ENCODE peak calls at places on chromosomes 4 and X, in six cellular contexts. J is choroid plexus epithelial cell, C is NCI-H1092 treated with DMSO at 0.1 percent for 48 hours, L is GM12878, B is sciatic nerve, Q is IMR-90. M is an unnamed sample.

GRCh38 chr4:54840992-54841768 is 183.4 kb downstream of the KIT start:
- DNase-seq in J (peak), C (no peak), L (no peak), B (no peak), Q (peak), M (no peak)

GRCh38 chr4:88953400-88953799 is 103.6 kb downstream of the FAM13A start:
- DNase-seq in J (peak), C (no peak), L (peak), B (no peak), Q (no peak), M (no peak)

GRCh38 chrX:153706799-153707198 is 17.4 kb downstream of the BCAP31 start:
- DNase-seq in J (no peak), C (no peak), L (no peak), B (no peak), Q (no peak), M (no peak)

GRCh38 chrX:47217121-47217851 is 1.2 kb upstream of the CDK16 start:
- DNase-seq in J (peak), C (peak), L (no peak), B (no peak), Q (peak), M (no peak)

GRCh38 chr4:25559508-25559907 is 96.1 kb upstream of the SLC34A2 start:
- DNase-seq in J (no peak), C (no peak), L (no peak), B (no peak), Q (no peak), M (no peak)

GRCh38 chr4:169823685-169824084 is 65.9 kb upstream of the HPF1 start:
- DNase-seq in J (peak), C (no peak), L (no peak), B (no peak), Q (peak), M (no peak)

GRCh38 chr4:3305610-3306371 is 13.0 kb downstream of the RGS12 start:
- DNase-seq in J (no peak), C (no peak), L (no peak), B (peak), Q (peak), M (no peak)

GRCh38 chr4:25667931-25668557 is 12.4 kb downstream of the SLC34A2 start:
- DNase-seq in J (peak), C (no peak), L (no peak), B (no peak), Q (no peak), M (no peak)

GRCh38 chr4:159723341-159724048 is 620.6 kb downstream of the RAPGEF2 start:
- DNase-seq in J (peak), C (no peak), L (no peak), B (no peak), Q (no peak), M (no peak)

GRCh38 chrX:10041383-10041782 is 74.2 kb downstream of the CLDN34 start:
- DNase-seq in J (peak), C (no peak), L (no peak), B (peak), Q (peak), M (no peak)

GRCh38 chr4:61994036-61994435 is 793.9 kb downstream of the ADGRL3 start:
- DNase-seq in J (peak), C (no peak), L (no peak), B (no peak), Q (peak), M (no peak)

GRCh38 chr4:115361781-115362180 is 248.4 kb upstream of the NDST4 start:
- DNase-seq in J (peak), C (no peak), L (no peak), B (no peak), Q (no peak), M (no peak)

GRCh38 chr4:81472249-81473085 is 760 bp upstream of the RASGEF1B start:
- DNase-seq in J (peak), C (no peak), L (peak), B (no peak), Q (no peak), M (no peak)

GRCh38 chr4:155566241-155566823 is 100.3 kb upstream of the GUCY1A1 start:
- DNase-seq in J (no peak), C (no peak), L (no peak), B (no peak), Q (peak), M (no peak)

GRCh38 chr4:71882113-71882512 is 98.2 kb upstream of the GC start:
- DNase-seq in J (no peak), C (no peak), L (no peak), B (no peak), Q (no peak), M (no peak)

GRCh38 chrX:40087574-40088298 is 10.0 kb downstream of the BCOR start:
- DNase-seq in J (no peak), C (no peak), L (no peak), B (no peak), Q (peak), M (no peak)

GRCh38 chr4:3711183-3712111 is 54.7 kb upstream of the ADRA2C start:
- DNase-seq in J (no peak), C (no peak), L (no peak), B (no peak), Q (no peak), M (no peak)

GRCh38 chr4:38889143-38889542 is 21.5 kb downstream of the FAM114A1 start:
- DNase-seq in J (peak), C (no peak), L (peak), B (no peak), Q (peak), M (peak)

GRCh38 chr4:108611360-108611759 is 9.0 kb upstream of the RPL34 start:
- DNase-seq in J (peak), C (no peak), L (no peak), B (no peak), Q (no peak), M (no peak)

GRCh38 chrX:111823068-111823467 is 52.9 kb upstream of the TRPC5OS start:
- DNase-seq in J (peak), C (peak), L (no peak), B (no peak), Q (peak), M (peak)

GRCh38 chr4:87093443-87094123 is 126.8 kb downstream of the KLHL8 start:
- DNase-seq in J (peak), C (peak), L (peak), B (no peak), Q (peak), M (peak)

GRCh38 chrX:10726647-10727046 is 106.3 kb upstream of the MID1 start:
- DNase-seq in J (peak), C (no peak), L (no peak), B (no peak), Q (peak), M (no peak)

GRCh38 chr4:114386637-114387233 is 211.9 kb upstream of the UGT8 start:
- DNase-seq in J (peak), C (peak), L (peak), B (no peak), Q (peak), M (peak)

GRCh38 chr4:151567056-151567455 is 158.1 kb downstream of the FHIP1A start:
- DNase-seq in J (no peak), C (no peak), L (peak), B (no peak), Q (no peak), M (peak)

GRCh38 chrX:10166731-10167149 is 10.0 kb downstream of the CLCN4 start:
- DNase-seq in J (no peak), C (no peak), L (no peak), B (no peak), Q (no peak), M (no peak)

GRCh38 chr4:4328206-4328605 is 38.2 kb downstream of the ZBTB49 start:
- DNase-seq in J (no peak), C (no peak), L (no peak), B (no peak), Q (no peak), M (no peak)

GRCh38 chrX:136353519-136354095 is 52.8 kb downstream of the ADGRG4 start:
- DNase-seq in J (no peak), C (no peak), L (no peak), B (no peak), Q (no peak), M (no peak)